ENCODE peak calls at places on chromosomes 12 and 14, in nine cellular contexts. T, H, J, R, E, L, S, N and C are unnamed samples. For H3K79me2, the result is how much of the 10 kb centered on the place peaks cover.

GRCh38 chr12:116295327-116296263 is 18.1 kb upstream of the MED13L start:
- DNase-seq in T (peak), H (no peak), J (no peak), R (no peak), E (no peak), L (no peak), S (no peak), N (no peak), C (no peak)

GRCh38 chr14:32102968-32103367 is 25.9 kb downstream of the ARHGAP5 start:
- DNase-seq in T (no peak), H (no peak), J (no peak), R (no peak), E (no peak), L (no peak), S (no peak), N (no peak), C (no peak)

GRCh38 chr12:58916891-58917570 is 3.3 kb downstream of the LRIG3 start:
- DNase-seq in T (peak), H (no peak), J (peak), R (no peak), E (no peak), L (peak), S (no peak), N (no peak), C (peak)

GRCh38 chr14:70027785-70028428 is 148.7 kb downstream of the SMOC1 start:
- DNase-seq in T (peak), H (peak), J (peak), R (peak), E (peak), L (peak), S (peak), N (peak), C (no peak)

GRCh38 chr14:97802430-97802829 is 1005.2 kb downstream of the VRK1 start:
- DNase-seq in T (peak), H (no peak), J (no peak), R (no peak), E (no peak), L (no peak), S (no peak), N (no peak), C (peak)

GRCh38 chr12:21773263-21773741 is 1.2 kb downstream of the KCNJ8 start:
- DNase-seq in T (peak), H (no peak), J (peak), R (no peak), E (peak), L (peak), S (peak), N (peak), C (peak)

GRCh38 chr12:49428652-49429549 is 61.6 kb downstream of the SPATS2 start:
- DNase-seq in T (no peak), H (peak), J (peak), R (no peak), E (peak), L (no peak), S (no peak), N (no peak), C (peak)

GRCh38 chr14:22314183-22314820 is 274.7 kb downstream of the DAD1 start:
- DNase-seq in T (peak), H (peak), J (peak), R (no peak), E (peak), L (peak), S (no peak), N (peak), C (peak)

GRCh38 chr14:81164167-81164774 is 56.5 kb downstream of the GTF2A1 start:
- DNase-seq in T (peak), H (peak), J (peak), R (peak), E (peak), L (peak), S (peak), N (peak), C (peak)

GRCh38 chr12:57224973-57225679 is 4.4 kb upstream of the SHMT2 start:
- DNase-seq in T (peak), H (peak), J (peak), R (no peak), E (no peak), L (peak), S (no peak), N (peak), C (no peak)

GRCh38 chr12:113246478-113247122 is 25.3 kb downstream of the TPCN1 start:
- DNase-seq in T (peak), H (no peak), J (no peak), R (peak), E (no peak), L (no peak), S (no peak), N (peak), C (no peak)

GRCh38 chr14:61444215-61444768 is 122.9 kb downstream of the PRKCH start:
- DNase-seq in T (no peak), H (no peak), J (no peak), R (no peak), E (no peak), L (no peak), S (no peak), N (no peak), C (no peak)

GRCh38 chr12:80232873-80233272 is 133.5 kb downstream of the OTOGL start:
- DNase-seq in T (no peak), H (no peak), J (no peak), R (no peak), E (no peak), L (no peak), S (no peak), N (no peak), C (no peak)

GRCh38 chr12:118052324-118053070 is 8.5 kb downstream of the WSB2 start:
- DNase-seq in T (peak), H (no peak), J (peak), R (peak), E (peak), L (no peak), S (no peak), N (peak), C (peak)

GRCh38 chr14:52733824-52734223 is 3.9 kb downstream of the STYX start:
- DNase-seq in T (no peak), H (no peak), J (no peak), R (no peak), E (no peak), L (peak), S (no peak), N (peak), C (no peak)

GRCh38 chr12:87995581-87996178 is 33.5 kb downstream of the C12orf50 start:
- DNase-seq in T (peak), H (peak), J (peak), R (peak), E (peak), L (peak), S (peak), N (peak), C (peak)

GRCh38 chr14:63986789-63987533 is 134.2 kb downstream of the SYNE2 start:
- DNase-seq in T (peak), H (no peak), J (peak), R (no peak), E (no peak), L (no peak), S (no peak), N (no peak), C (peak)

GRCh38 chr14:73782623-73783022 is 68.4 kb upstream of the PNMA1 start:
- DNase-seq in T (no peak), H (no peak), J (no peak), R (no peak), E (no peak), L (no peak), S (no peak), N (peak), C (no peak)

GRCh38 chr14:96149131-96149530 is 55.5 kb upstream of the BDKRB2 start:
- DNase-seq in T (no peak), H (no peak), J (peak), R (no peak), E (no peak), L (no peak), S (no peak), N (no peak), C (no peak)

GRCh38 chr12:43969882-43970281 is 134.0 kb downstream of the TMEM117 start:
- DNase-seq in T (no peak), H (no peak), J (peak), R (no peak), E (peak), L (no peak), S (no peak), N (no peak), C (peak)

GRCh38 chr14:69648480-69649414 is 37.4 kb downstream of the SUSD6 start:
- DNase-seq in T (peak), H (peak), J (peak), R (no peak), E (no peak), L (no peak), S (no peak), N (no peak), C (peak)

GRCh38 chr12:129750426-129750825 is 153.4 kb downstream of the TMEM132D start:
- DNase-seq in T (no peak), H (no peak), J (no peak), R (no peak), E (no peak), L (no peak), S (no peak), N (no peak), C (peak)

GRCh38 chr12:10582704-10583103 is 30.7 kb downstream of the MAGOHB start:
- DNase-seq in T (no peak), H (no peak), J (no peak), R (no peak), E (no peak), L (no peak), S (no peak), N (no peak), C (no peak)

GRCh38 chr14:32896979-32897723 is 41.5 kb upstream of the NPAS3 start:
- DNase-seq in T (no peak), H (no peak), J (peak), R (no peak), E (no peak), L (no peak), S (no peak), N (no peak), C (peak)

GRCh38 chr12:31456562-31456961 is 130.6 kb upstream of the SINHCAF start:
- DNase-seq in T (no peak), H (no peak), J (peak), R (no peak), E (no peak), L (no peak), S (no peak), N (no peak), C (no peak)

GRCh38 chr14:22886500-22887259 is 3.7 kb downstream of the REM2 start:
- DNase-seq in T (peak), H (peak), J (peak), R (peak), E (peak), L (peak), S (no peak), N (peak), C (peak)

GRCh38 chr12:80271770-80272169 is 172.3 kb upstream of the PTPRQ start:
- DNase-seq in T (no peak), H (no peak), J (peak), R (no peak), E (no peak), L (no peak), S (no peak), N (no peak), C (no peak)

GRCh38 chr12:124388679-124389536 is 94.0 kb downstream of the RFLNA start:
- DNase-seq in T (peak), H (no peak), J (peak), R (peak), E (no peak), L (peak), S (no peak), N (peak), C (peak)

GRCh38 chr12:55899035-55899434 is 28.7 kb downstream of the PYM1 start:
- DNase-seq in T (peak), H (no peak), J (peak), R (no peak), E (no peak), L (no peak), S (no peak), N (no peak), C (peak)

GRCh38 chr14:30256627-30257026 is 302.3 kb upstream of the G2E3 start:
- DNase-seq in T (no peak), H (no peak), J (no peak), R (no peak), E (no peak), L (no peak), S (no peak), N (no peak), C (no peak)

GRCh38 chr12:38152816-38153736 is 163.5 kb upstream of the ALG10B start:
- DNase-seq in T (no peak), H (no peak), J (no peak), R (no peak), E (no peak), L (no peak), S (no peak), N (no peak), C (no peak)

GRCh38 chr12:105226219-105226618 is 9.8 kb downstream of the APPL2 start:
- DNase-seq in T (no peak), H (no peak), J (peak), R (no peak), E (no peak), L (no peak), S (no peak), N (no peak), C (peak)

GRCh38 chr14:87000071-87000470 is 992.9 kb downstream of the GALC start:
- DNase-seq in T (no peak), H (no peak), J (peak), R (no peak), E (no peak), L (peak), S (no peak), N (no peak), C (no peak)

GRCh38 chr12:52670961-52671360 is 9.2 kb downstream of the KRT1 start:
- DNase-seq in T (no peak), H (no peak), J (no peak), R (peak), E (no peak), L (no peak), S (no peak), N (no peak), C (no peak)

GRCh38 chr12:117192057-117192456 is 1.8 kb upstream of the FBXO21 start:
- DNase-seq in T (no peak), H (no peak), J (peak), R (no peak), E (no peak), L (no peak), S (no peak), N (peak), C (no peak)

DNA sequence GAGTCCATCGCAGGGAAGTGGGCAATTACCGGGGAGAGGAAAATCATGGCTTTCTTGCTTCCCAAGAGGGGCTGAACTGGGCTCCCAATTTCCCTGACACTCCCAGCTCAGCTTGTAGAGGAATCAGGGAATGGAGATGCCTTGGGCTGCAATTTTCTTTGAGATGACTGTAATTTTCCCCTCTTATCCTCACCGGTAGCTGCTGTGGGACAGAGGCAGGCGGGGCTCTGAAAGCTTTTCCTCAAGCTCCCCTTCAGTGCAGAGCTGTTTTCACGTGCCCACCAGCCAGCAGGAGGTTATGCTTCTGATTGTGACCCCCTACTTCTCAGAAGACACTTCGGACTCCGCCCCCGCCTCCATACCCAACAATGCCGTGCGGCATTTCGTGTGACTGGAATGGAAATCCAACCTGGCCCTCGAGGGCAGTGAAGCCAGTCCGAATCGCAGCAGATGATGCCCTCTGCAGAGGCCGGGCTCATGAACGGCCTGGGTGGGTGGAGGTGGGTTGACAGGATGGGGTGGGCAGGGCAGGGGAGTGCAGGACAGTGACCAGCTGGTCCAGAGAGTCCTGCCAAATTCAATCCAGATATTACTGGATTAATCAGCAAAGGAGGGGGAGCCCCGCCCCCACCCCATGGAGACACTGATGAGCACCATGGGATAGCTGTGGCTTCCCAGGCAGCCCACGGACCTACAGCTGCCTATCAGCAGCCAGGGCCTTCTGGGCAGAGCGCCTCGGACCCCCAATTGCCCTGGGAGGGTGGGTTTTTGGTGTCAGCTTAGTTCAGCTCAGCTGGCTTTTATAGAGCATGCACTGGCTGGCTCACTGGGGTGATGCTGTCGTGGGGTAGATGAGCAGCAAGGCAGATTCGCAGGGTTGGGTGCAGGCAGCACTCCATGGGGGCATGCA is 37.6 kb downstream of the RTL1 start:
- DNase-seq in T (no peak), H (no peak), J (no peak), R (no peak), E (no peak), L (no peak), S (no peak), N (no peak), C (no peak)
- H3K79me2 ChIP-seq in T (under half), H (under half), J (under half), R (under half), E (under half), L (under half), S (under half), N (under half), C (half or more)

GRCh38 chr12:82527165-82527780 is 159.4 kb upstream of the TMTC2 start:
- DNase-seq in T (peak), H (peak), J (peak), R (peak), E (peak), L (peak), S (no peak), N (no peak), C (peak)
- H3K79me2 ChIP-seq in T (under half), H (under half), J (under half), R (under half), E (under half), L (under half), S (under half), N (under half), C (under half)

GRCh38 chr12:45324391-45324790 is 108.5 kb downstream of the ANO6 start:
- DNase-seq in T (no peak), H (no peak), J (peak), R (no peak), E (no peak), L (no peak), S (no peak), N (no peak), C (no peak)
- H3K79me2 ChIP-seq in T (under half), H (under half), J (half or more), R (under half), E (under half), L (under half), S (under half), N (under half), C (under half)

GRCh38 chr12:110554184-110554583 is 28.9 kb downstream of the PPTC7 start:
- DNase-seq in T (no peak), H (no peak), J (no peak), R (no peak), E (no peak), L (no peak), S (no peak), N (no peak), C (no peak)
- H3K79me2 ChIP-seq in T (half or more), H (half or more), J (half or more), R (half or more), E (half or more), L (under half), S (under half), N (under half), C (half or more)

GRCh38 chr14:91410781-91411536 is 6.7 kb downstream of the CCDC88C start:
- DNase-seq in T (no peak), H (peak), J (no peak), R (no peak), E (no peak), L (no peak), S (no peak), N (no peak), C (no peak)

GRCh38 chr14:91415794-91416743 is 1.6 kb downstream of the CCDC88C start:
- DNase-seq in T (no peak), H (peak), J (no peak), R (no peak), E (no peak), L (no peak), S (no peak), N (no peak), C (no peak)

GRCh38 chr14:91414475-91415342 is 2.9 kb downstream of the CCDC88C start:
- DNase-seq in T (no peak), H (no peak), J (no peak), R (no peak), E (no peak), L (peak), S (no peak), N (no peak), C (no peak)

GRCh38 chr14:91412939-91413338 is 4.7 kb downstream of the CCDC88C start:
- DNase-seq in T (no peak), H (no peak), J (no peak), R (no peak), E (no peak), L (no peak), S (no peak), N (no peak), C (no peak)

DNA sequence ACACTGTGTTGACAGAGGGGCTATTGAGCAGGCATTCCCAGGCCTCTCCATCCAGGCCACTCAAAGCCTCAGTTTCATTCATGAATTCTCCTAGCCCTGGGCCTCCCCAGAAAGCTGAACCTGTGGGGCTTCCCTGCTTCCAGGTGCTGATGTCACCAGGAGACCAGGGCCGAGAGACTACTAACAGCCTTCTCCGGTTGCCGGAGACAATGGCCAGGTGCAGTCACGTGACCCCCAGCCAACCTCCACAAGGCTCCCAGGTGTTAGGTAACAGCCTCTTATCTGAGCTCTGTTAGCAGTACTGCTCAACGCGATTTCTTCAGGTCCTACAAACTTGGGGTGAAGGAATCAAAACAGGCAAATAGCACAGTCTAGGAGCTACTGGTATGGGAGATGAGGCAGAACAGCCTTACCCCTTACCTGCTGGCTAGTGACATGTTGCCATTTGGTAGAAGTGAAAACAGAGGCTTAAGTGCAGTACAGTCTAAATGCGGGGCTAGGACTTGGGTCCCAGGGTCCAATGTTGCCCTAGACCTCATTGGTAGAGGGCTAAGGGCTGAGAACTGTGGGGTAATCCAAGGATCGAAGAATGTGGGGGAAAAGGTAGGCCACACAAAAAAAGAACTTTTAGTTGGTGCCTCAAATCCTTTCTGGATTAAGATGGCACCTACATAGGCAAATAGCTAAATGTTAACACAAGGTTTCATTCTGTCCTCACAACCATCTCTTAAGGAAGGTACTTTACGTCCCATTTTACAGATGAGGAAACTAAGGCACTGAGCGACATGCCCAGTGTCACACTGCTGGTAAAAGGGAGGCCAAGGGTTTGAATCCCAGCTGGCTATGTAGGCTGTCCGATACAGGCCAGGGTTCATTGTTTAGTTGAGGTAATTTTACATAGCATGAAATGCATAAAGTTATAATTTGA is 3.8 kb downstream of the CCDC88C start:
- DNase-seq in T (peak), H (peak), J (no peak), R (peak), E (no peak), L (no peak), S (peak), N (peak), C (no peak)
- H3K79me2 ChIP-seq in T (under half), H (half or more), J (under half), R (under half), E (under half), L (half or more), S (half or more), N (under half), C (under half)

GRCh38 chr14:103683139-103683538 is 32.1 kb downstream of the XRCC3 start:
- DNase-seq in T (no peak), H (no peak), J (no peak), R (no peak), E (no peak), L (no peak), S (no peak), N (no peak), C (no peak)
- H3K79me2 ChIP-seq in T (under half), H (under half), J (half or more), R (under half), E (under half), L (under half), S (under half), N (under half), C (half or more)

DNA sequence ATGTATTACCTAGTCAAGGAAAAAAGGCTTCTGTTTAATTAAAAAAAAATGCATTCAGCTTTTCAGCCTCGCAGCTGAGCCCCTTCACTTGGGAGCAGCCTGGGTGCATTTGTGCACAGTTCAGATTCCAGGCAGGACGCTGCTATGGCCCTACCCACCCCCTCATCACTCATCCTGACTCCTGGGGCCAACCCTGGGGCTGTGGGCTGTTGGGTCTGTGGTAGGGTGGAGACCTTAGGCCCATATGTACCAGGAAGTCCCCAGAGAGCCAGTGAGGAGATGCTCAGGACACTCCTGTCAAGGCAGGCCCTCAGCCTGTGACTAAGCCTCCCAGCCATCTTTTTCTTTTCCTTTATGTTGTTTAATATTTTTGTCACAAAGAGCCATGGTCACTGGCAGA is 9.3 kb upstream of the CDCA4 start:
- DNase-seq in T (no peak), H (no peak), J (no peak), R (no peak), E (no peak), L (no peak), S (no peak), N (no peak), C (no peak)
- H3K79me2 ChIP-seq in T (under half), H (under half), J (under half), R (under half), E (under half), L (under half), S (under half), N (under half), C (under half)